ENCODE peak calls at places on chromosome 3, in seven cellular contexts. T is astrocyte; L is lower lobe of right lung; D is natural killer cell; O is ovary; A is Peyer's patch; S is activated CD8-positive, alpha-beta T cell treated with anti-CD3 and anti-CD28 coated beads for 36 hours. G is an unnamed sample.

GRCh38 chr3:109921509-109921908 is 584.2 kb upstream of the DPPA4 start:
- DNase-seq in T (no peak), L (no peak), D (no peak), O (no peak), A (no peak), S (no peak), G (no peak)

GRCh38 chr3:98630416-98630815 is 37.0 kb upstream of the CPOX start:
- DNase-seq in T (no peak), L (no peak), D (no peak), O (no peak), A (no peak), S (no peak), G (no peak)

GRCh38 chr3:123328851-123329635 is 119.8 kb downstream of the ADCY5 start:
- DNase-seq in T (peak), L (peak), D (peak), O (peak), A (peak), S (peak), G (peak)

GRCh38 chr3:167067844-167068161 is 312.3 kb downstream of the ZBBX start:
- DNase-seq in T (no peak), L (no peak), D (no peak), O (no peak), A (no peak), S (no peak), G (no peak)

GRCh38 chr3:167450675-167451074 is 23.2 kb downstream of the SERPINI2 start:
- DNase-seq in T (no peak), L (no peak), D (no peak), O (no peak), A (no peak), S (no peak), G (no peak)

GRCh38 chr3:129610276-129610675 is 3.8 kb upstream of the PLXND1 start:
- DNase-seq in T (no peak), L (no peak), D (no peak), O (no peak), A (no peak), S (no peak), G (no peak)

GRCh38 chr3:81105761-81106160 is 655.7 kb downstream of the GBE1 start:
- DNase-seq in T (peak), L (no peak), D (no peak), O (no peak), A (no peak), S (no peak), G (no peak)

GRCh38 chr3:179829391-179829790 is 176.6 kb downstream of the USP13 start:
- DNase-seq in T (no peak), L (no peak), D (no peak), O (no peak), A (no peak), S (no peak), G (no peak)

GRCh38 chr3:112499328-112499727 is at the start of gene BTLA:
- DNase-seq in T (no peak), L (no peak), D (no peak), O (no peak), A (no peak), S (peak), G (no peak)

GRCh38 chr3:172666181-172666872 is 44.5 kb downstream of the NCEH1 start:
- DNase-seq in T (no peak), L (no peak), D (no peak), O (no peak), A (no peak), S (peak), G (no peak)

GRCh38 chr3:14142567-14143270 is 17.9 kb downstream of the TMEM43 start:
- DNase-seq in T (no peak), L (no peak), D (peak), O (no peak), A (no peak), S (peak), G (no peak)

GRCh38 chr3:5787863-5788488 is 600.5 kb downstream of the EDEM1 start:
- DNase-seq in T (no peak), L (no peak), D (no peak), O (no peak), A (no peak), S (no peak), G (no peak)

GRCh38 chr3:33278106-33278672 is 947 bp downstream of the FBXL2 start:
- DNase-seq in T (no peak), L (no peak), D (no peak), O (no peak), A (no peak), S (no peak), G (no peak)

GRCh38 chr3:116299646-116300081 is 145.6 kb downstream of the LSAMP start:
- DNase-seq in T (no peak), L (no peak), D (no peak), O (no peak), A (no peak), S (no peak), G (no peak)

GRCh38 chr3:149180057-149180573 is 41.5 kb downstream of the CP start:
- DNase-seq in T (peak), L (peak), D (no peak), O (peak), A (no peak), S (no peak), G (no peak)

GRCh38 chr3:126146034-126146433 is 34.4 kb downstream of the ALDH1L1 start:
- DNase-seq in T (no peak), L (no peak), D (no peak), O (no peak), A (no peak), S (no peak), G (no peak)

GRCh38 chr3:48118322-48118721 is 69.9 kb downstream of the CDC25A start:
- DNase-seq in T (no peak), L (no peak), D (no peak), O (peak), A (no peak), S (no peak), G (no peak)

GRCh38 chr3:28042095-28042635 is 199.3 kb upstream of the CMC1 start:
- DNase-seq in T (no peak), L (no peak), D (no peak), O (no peak), A (no peak), S (no peak), G (no peak)

GRCh38 chr3:28039829-28040228 is 201.6 kb upstream of the CMC1 start:
- DNase-seq in T (no peak), L (no peak), D (no peak), O (no peak), A (no peak), S (no peak), G (no peak)

GRCh38 chr3:28039234-28039633 is 202.2 kb upstream of the CMC1 start:
- DNase-seq in T (no peak), L (no peak), D (no peak), O (no peak), A (no peak), S (no peak), G (no peak)

GRCh38 chr3:28036599-28037575 is 204.5 kb upstream of the CMC1 start:
- DNase-seq in T (no peak), L (no peak), D (no peak), O (no peak), A (no peak), S (no peak), G (no peak)

GRCh38 chr3:28042707-28043106 is 198.7 kb upstream of the CMC1 start:
- DNase-seq in T (no peak), L (no peak), D (no peak), O (no peak), A (no peak), S (no peak), G (no peak)
- TF ChIP-seq CTCF in T (no peak), L (no peak), D (no peak), O (no peak), A (no peak), S (no peak), G (no peak)

GRCh38 chr3:72323794-72324193 is 524.5 kb downstream of the SHQ1 start:
- DNase-seq in T (no peak), L (no peak), D (no peak), O (no peak), A (no peak), S (no peak), G (no peak)
- TF ChIP-seq CTCF in T (no peak), L (no peak), D (no peak), O (no peak), A (no peak), S (no peak), G (no peak)

GRCh38 chr3:162777118-162777517 is 1280.5 kb downstream of the OTOL1 start:
- DNase-seq in T (no peak), L (no peak), D (no peak), O (no peak), A (no peak), S (no peak), G (no peak)
- TF ChIP-seq CTCF in T (no peak), L (no peak), D (no peak), O (no peak), A (peak), S (no peak), G (no peak)

GRCh38 chr3:43417133-43417532 is 130.8 kb downstream of the SNRK start:
- DNase-seq in T (no peak), L (no peak), D (no peak), O (no peak), A (no peak), S (no peak), G (no peak)
- TF ChIP-seq CTCF in T (no peak), L (no peak), D (no peak), O (no peak), A (no peak), S (no peak), G (no peak)

G was measured in CD14-positive monocyte.